ENCODE peak calls at places on chromosomes 1 and 21, in four cellular contexts. One of them, this sample, is unnamed.

GRCh38 chr21:44849616-44850130 is 23.8 kb downstream of the PTTG1IP start:
- DNase-seq in K562: no peak
- DNase-seq in GM12878: no peak
- DNase-seq in IMR-90: no peak
- DNase-seq in this sample: no peak

GRCh38 chr1:168408531-168409242 is 128.0 kb downstream of the TBX19 start:
- DNase-seq in K562: peak
- DNase-seq in GM12878: peak
- DNase-seq in IMR-90: peak
- DNase-seq in this sample: no peak

GRCh38 chr1:115676498-115677171 is 34.9 kb downstream of the VANGL1 start:
- DNase-seq in K562: no peak
- DNase-seq in GM12878: no peak
- DNase-seq in IMR-90: no peak
- DNase-seq in this sample: no peak

GRCh38 chr1:67683306-67683705 is 1.7 kb upstream of the GADD45A start:
- DNase-seq in K562: no peak
- DNase-seq in GM12878: no peak
- DNase-seq in IMR-90: peak
- DNase-seq in this sample: peak

GRCh38 chr1:22287273-22287672 is 144.4 kb upstream of the WNT4 start:
- DNase-seq in K562: no peak
- DNase-seq in GM12878: no peak
- DNase-seq in IMR-90: no peak
- DNase-seq in this sample: no peak

GRCh38 chr1:214700381-214700780 is 97.4 kb downstream of the CENPF start:
- DNase-seq in K562: no peak
- DNase-seq in GM12878: no peak
- DNase-seq in IMR-90: no peak
- DNase-seq in this sample: no peak

GRCh38 chr1:167057297-167057688 is 32.9 kb downstream of the GPA33 start:
- DNase-seq in K562: peak
- DNase-seq in GM12878: no peak
- DNase-seq in IMR-90: peak
- DNase-seq in this sample: no peak

GRCh38 chr1:227890451-227891222 is 57.1 kb downstream of the WNT9A start:
- DNase-seq in K562: no peak
- DNase-seq in GM12878: no peak
- DNase-seq in IMR-90: no peak
- DNase-seq in this sample: no peak

GRCh38 chr1:170414989-170415733 is 116.8 kb upstream of the GORAB start:
- DNase-seq in K562: no peak
- DNase-seq in GM12878: no peak
- DNase-seq in IMR-90: peak
- DNase-seq in this sample: no peak

GRCh38 chr1:169124459-169124858 is 18.0 kb downstream of the ATP1B1 start:
- DNase-seq in K562: no peak
- DNase-seq in GM12878: no peak
- DNase-seq in IMR-90: no peak
- DNase-seq in this sample: no peak

GRCh38 chr21:28633803-28634572 is 358.7 kb downstream of the LTN1 start:
- DNase-seq in K562: no peak
- DNase-seq in GM12878: no peak
- DNase-seq in IMR-90: peak
- DNase-seq in this sample: peak

GRCh38 chr1:200415693-200416593 is 6.1 kb upstream of the ZNF281 start:
- DNase-seq in K562: no peak
- DNase-seq in GM12878: no peak
- DNase-seq in IMR-90: peak
- DNase-seq in this sample: peak

GRCh38 chr1:36852586-36852985 is 181.7 kb downstream of the GRIK3 start:
- DNase-seq in K562: no peak
- DNase-seq in GM12878: no peak
- DNase-seq in IMR-90: no peak
- DNase-seq in this sample: no peak

GRCh38 chr1:50976111-50976889 is 6.3 kb downstream of the CDKN2C start:
- DNase-seq in K562: peak
- DNase-seq in GM12878: no peak
- DNase-seq in IMR-90: no peak
- DNase-seq in this sample: no peak

GRCh38 chr21:15241997-15242767 is 177.4 kb upstream of the NRIP1 start:
- DNase-seq in K562: no peak
- DNase-seq in GM12878: no peak
- DNase-seq in IMR-90: no peak
- DNase-seq in this sample: peak

GRCh38 chr1:218467101-218467728 is 122.1 kb downstream of the TGFB2 start:
- DNase-seq in K562: no peak
- DNase-seq in GM12878: no peak
- DNase-seq in IMR-90: peak
- DNase-seq in this sample: no peak

GRCh38 chr1:225681231-225681630 is 28.3 kb upstream of the ENAH start:
- DNase-seq in K562: no peak
- DNase-seq in GM12878: no peak
- DNase-seq in IMR-90: no peak
- DNase-seq in this sample: no peak

GRCh38 chr1:52629667-52630066 is 3.3 kb upstream of the SHISAL2A start:
- DNase-seq in K562: no peak
- DNase-seq in GM12878: no peak
- DNase-seq in IMR-90: no peak
- DNase-seq in this sample: no peak

GRCh38 chr1:52632732-52633290 is at the start of gene SHISAL2A:
- DNase-seq in K562: no peak
- DNase-seq in GM12878: no peak
- DNase-seq in IMR-90: no peak
- DNase-seq in this sample: no peak

GRCh38 chr1:52634111-52634510 is 1.1 kb downstream of the SHISAL2A start:
- DNase-seq in K562: no peak
- DNase-seq in GM12878: no peak
- DNase-seq in IMR-90: no peak
- DNase-seq in this sample: no peak

GRCh38 chr1:52633291-52633754 is 355 bp downstream of the SHISAL2A start:
- DNase-seq in K562: no peak
- DNase-seq in GM12878: no peak
- DNase-seq in IMR-90: no peak
- DNase-seq in this sample: no peak

GRCh38 chr1:52631759-52632331 is 1.1 kb upstream of the SHISAL2A start:
- DNase-seq in K562: peak
- DNase-seq in GM12878: no peak
- DNase-seq in IMR-90: no peak
- DNase-seq in this sample: no peak
- TF ChIP-seq FOS in K562: no peak
- TF ChIP-seq FOS in GM12878: no peak
- TF ChIP-seq FOS in IMR-90: no peak
- TF ChIP-seq FOS in this sample: no peak

GRCh38 chr1:109371271-109371739 is 26.4 kb downstream of the SORT1 start:
- DNase-seq in K562: no peak
- DNase-seq in GM12878: no peak
- DNase-seq in IMR-90: peak
- DNase-seq in this sample: no peak
- TF ChIP-seq POLR2A in K562: no peak
- TF ChIP-seq POLR2A in GM12878: no peak
- TF ChIP-seq POLR2A in IMR-90: no peak
- TF ChIP-seq POLR2A in this sample: no peak

DNA sequence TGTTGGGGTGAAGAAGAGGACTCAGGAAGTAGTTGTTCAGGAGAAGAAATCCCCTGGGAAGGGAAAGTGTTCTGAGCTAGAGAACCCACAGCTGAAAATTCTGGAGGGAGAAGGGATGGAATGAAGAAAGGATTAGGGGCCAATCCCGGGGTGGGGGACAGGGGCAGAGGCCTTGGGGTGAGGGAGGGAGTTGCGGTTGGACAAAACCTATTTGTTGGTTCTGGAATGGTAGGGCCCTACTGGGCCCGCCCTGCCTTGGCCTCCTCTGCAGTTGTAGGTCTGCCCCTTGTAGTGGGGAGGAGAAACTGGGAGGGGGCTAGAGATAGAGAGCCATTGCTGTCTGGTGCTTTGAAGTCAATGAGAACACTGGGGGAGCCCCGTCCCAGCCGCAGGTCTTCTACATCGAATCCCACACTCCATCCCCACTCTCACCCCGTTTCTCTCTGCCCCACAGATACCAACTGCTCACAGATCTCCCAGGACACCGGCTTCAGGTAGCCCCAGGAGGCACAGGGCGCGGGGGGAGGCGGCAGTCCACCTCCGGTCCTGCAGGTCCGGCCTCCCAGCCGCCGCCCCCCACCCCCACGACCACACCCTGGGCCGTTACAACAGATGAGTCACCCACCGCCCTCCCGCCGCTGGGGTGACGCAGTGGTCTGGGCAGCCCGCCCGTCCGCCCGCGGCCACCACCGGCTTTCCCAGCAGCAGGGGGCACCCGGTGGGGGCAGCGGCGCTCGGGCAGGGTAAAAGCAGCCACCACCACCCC is 1.1 kb downstream of the TAGLN2 start:
- DNase-seq in K562: peak
- DNase-seq in GM12878: no peak
- DNase-seq in IMR-90: peak
- DNase-seq in this sample: peak
- H2AFZ ChIP-seq in K562: peak
- H2AFZ ChIP-seq in GM12878: no peak
- H2AFZ ChIP-seq in IMR-90: peak
- H2AFZ ChIP-seq in this sample: no peak

GRCh38 chr1:202161151-202162048 is 998 bp upstream of the PTPN7 start:
- DNase-seq in K562: peak
- DNase-seq in GM12878: no peak
- DNase-seq in IMR-90: no peak
- DNase-seq in this sample: no peak

GRCh38 chr1:202163281-202164270 is 3.2 kb upstream of the PTPN7 start:
- DNase-seq in K562: no peak
- DNase-seq in GM12878: no peak
- DNase-seq in IMR-90: no peak
- DNase-seq in this sample: no peak

GRCh38 chr1:202162418-202163280 is 2.2 kb upstream of the PTPN7 start:
- DNase-seq in K562: peak
- DNase-seq in GM12878: no peak
- DNase-seq in IMR-90: no peak
- DNase-seq in this sample: no peak

GRCh38 chr1:202160377-202160940 is at the start of gene PTPN7:
- DNase-seq in K562: peak
- DNase-seq in GM12878: peak
- DNase-seq in IMR-90: no peak
- DNase-seq in this sample: no peak

DNA sequence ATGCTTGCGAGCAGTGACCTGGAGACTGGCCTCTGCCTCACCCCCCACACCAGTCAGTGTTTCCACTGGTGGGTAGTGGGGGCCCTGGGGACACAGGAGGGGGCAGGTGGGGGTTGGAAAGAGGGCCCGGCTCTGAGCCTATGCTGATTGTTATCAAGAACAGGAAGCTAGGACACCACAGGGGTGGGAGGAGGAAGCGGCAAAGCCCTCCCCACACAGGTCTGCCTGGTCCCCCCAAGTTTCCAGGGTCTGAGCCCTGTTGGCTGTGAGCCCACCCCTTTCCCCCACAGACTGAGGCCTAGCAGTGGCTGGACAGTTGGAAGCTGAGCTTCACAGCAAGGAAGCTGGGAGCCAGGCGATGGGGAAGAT is 1.6 kb upstream of the PTPN7 start:
- DNase-seq in K562: peak
- DNase-seq in GM12878: peak
- DNase-seq in IMR-90: no peak
- DNase-seq in this sample: no peak
- TF ChIP-seq FOS in K562: no peak
- TF ChIP-seq FOS in GM12878: no peak
- TF ChIP-seq FOS in IMR-90: no peak
- TF ChIP-seq FOS in this sample: no peak

DNA sequence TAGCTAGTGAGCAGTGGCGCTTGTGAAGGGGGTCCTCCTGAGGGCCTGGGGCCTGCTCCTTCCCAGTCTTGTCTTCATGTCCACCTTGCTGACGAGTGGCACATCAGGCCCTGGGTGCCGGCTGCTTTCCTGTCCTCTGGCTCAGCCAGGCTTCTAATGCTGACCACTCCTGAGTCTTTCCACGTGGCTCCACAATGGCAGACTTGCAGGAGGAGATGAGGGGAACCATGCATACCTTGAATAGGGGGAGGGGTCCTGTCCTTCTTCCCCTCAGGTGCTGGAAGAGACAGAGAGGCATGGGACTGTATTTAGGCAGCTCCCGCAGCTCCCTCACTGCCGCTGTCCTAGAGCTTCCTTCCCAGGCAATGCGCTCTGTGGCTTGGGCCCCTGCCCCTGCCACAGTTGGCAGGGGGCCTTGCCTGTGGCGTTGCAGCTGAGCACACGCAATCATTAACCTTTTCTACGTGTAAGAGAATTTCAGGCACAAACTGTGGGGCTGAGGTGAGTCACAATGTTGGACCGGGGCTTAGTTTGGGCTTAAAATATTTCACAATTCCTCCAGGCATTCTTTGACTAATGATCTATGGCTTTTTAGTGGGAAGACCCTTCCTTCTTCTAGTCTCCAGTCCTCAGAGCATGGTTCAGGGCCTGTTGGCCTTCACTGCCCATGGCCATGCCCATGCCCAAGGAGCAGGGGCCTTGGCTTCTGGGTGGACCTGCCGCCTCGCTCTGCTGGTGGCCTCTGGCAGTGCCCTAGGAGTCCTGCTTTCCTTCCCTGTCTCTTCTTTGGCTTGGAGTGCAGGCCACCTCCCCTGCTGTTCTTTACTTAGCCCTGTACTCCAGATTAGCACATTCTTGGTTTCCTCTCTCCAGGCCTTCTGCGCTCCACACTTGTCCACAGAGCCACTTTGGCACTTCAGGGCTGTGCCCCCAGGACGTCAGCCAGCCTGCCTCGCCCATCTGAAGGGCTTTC is 39.1 kb downstream of the MAPKAPK2 start:
- DNase-seq in K562: no peak
- DNase-seq in GM12878: no peak
- DNase-seq in IMR-90: peak
- DNase-seq in this sample: no peak
- TF ChIP-seq POLR2A in K562: no peak
- TF ChIP-seq POLR2A in GM12878: peak
- TF ChIP-seq POLR2A in IMR-90: no peak
- TF ChIP-seq POLR2A in this sample: no peak

GRCh38 chr1:231161711-231162299 is at the start of gene TRIM67:
- DNase-seq in K562: peak
- DNase-seq in GM12878: no peak
- DNase-seq in IMR-90: no peak
- DNase-seq in this sample: peak
- H2AFZ ChIP-seq in K562: no peak
- H2AFZ ChIP-seq in GM12878: no peak
- H2AFZ ChIP-seq in IMR-90: peak
- H2AFZ ChIP-seq in this sample: no peak

This sample was measured in endothelial cell of umbilical vein.